ENCODE peak calls at places on chromosomes 5 and 9, in six cellular contexts. F is nucleus accumbens, C is fibroblast of mammary gland, Q is WTC11, T is AG08396, L is C1 segment of cervical spinal cord. O is an unnamed sample.

GRCh38 chr5:117337064-117337749 is 762.6 kb upstream of the SEMA6A start:
- DNase-seq in L (no peak), Q (no peak), T (no peak), F (no peak), C (no peak), O (no peak)

GRCh38 chr5:78903936-78904335 is 81.2 kb downstream of the ARSB start:
- DNase-seq in Q (no peak), C (peak; percentile 48), T (no peak), F (no peak), L (no peak), O (no peak)

GRCh38 chr5:152331718-152332117 is 73.4 kb downstream of the NMUR2 start:
- DNase-seq in T (no peak), C (no peak), F (no peak), Q (no peak), L (no peak), O (no peak)

GRCh38 chr9:74770508-74771261 is 117.0 kb downstream of the TRPM6 start:
- DNase-seq in T (peak; percentile 38), L (no peak), C (peak; percentile 28), F (no peak), Q (peak; percentile 87), O (peak; percentile 55)

GRCh38 chr9:107881625-107882300 is 392.2 kb upstream of the KLF4 start:
- DNase-seq in T (no peak), C (no peak), F (no peak), L (no peak), Q (no peak), O (no peak)

GRCh38 chr5:59035681-59036080 is 452.8 kb downstream of the RAB3C start:
- DNase-seq in L (no peak), C (no peak), Q (no peak), F (no peak), T (no peak), O (no peak)

GRCh38 chr5:156312897-156313680 is 13.9 kb upstream of the SGCD start:
- DNase-seq in F (no peak), L (no peak), C (no peak), Q (no peak), T (no peak), O (no peak)

GRCh38 chr5:141234109-141234508 is 11.0 kb downstream of the PCDHB14 start:
- DNase-seq in L (no peak), F (no peak), C (peak; percentile 7), T (no peak), Q (peak; percentile 47), O (no peak)

GRCh38 chr9:99023831-99024230 is 80.1 kb downstream of the COL15A1 start:
- DNase-seq in Q (no peak), C (peak; percentile 57), T (no peak), F (no peak), L (no peak), O (no peak)

GRCh38 chr9:121770415-121771273 is 119.2 kb downstream of the DAB2IP start:
- DNase-seq in L (no peak), Q (no peak), T (peak; percentile 88), C (peak; percentile 73), F (no peak), O (peak; percentile 61)

GRCh38 chr5:141485305-141486055 is 650 bp downstream of the PCDHGC4 start:
- DNase-seq in Q (no peak), L (no peak), F (no peak), C (no peak), T (no peak), O (no peak)

GRCh38 chr5:128774605-128775004 is 190.7 kb upstream of the SLC27A6 start:
- DNase-seq in F (no peak), T (peak; percentile 3), C (peak; percentile 11), L (no peak), Q (no peak), O (no peak)

GRCh38 chr9:128916204-128916603 is 4.6 kb upstream of the PHYHD1 start:
- DNase-seq in F (no peak), L (no peak), T (no peak), C (peak; percentile 70), Q (no peak), O (no peak)

GRCh38 chr9:35341585-35341984 is 148.3 kb upstream of the RUSC2 start:
- DNase-seq in F (no peak), Q (peak; percentile 17), T (peak; percentile 77), L (no peak), C (peak; percentile 87), O (no peak)

GRCh38 chr5:107526-107925 is 15.6 kb downstream of the PLEKHG4B start:
- DNase-seq in F (no peak), T (no peak), L (no peak), Q (no peak), C (no peak), O (no peak)

O was measured in 8988T.